ENCODE peak calls at places on chromosomes 2 and 18, in ten cellular contexts. F is heart left ventricle, C is B cell, L is GM13976, J is fibroblast of lung, V is upper lobe of right lung, X is cardiac muscle cell, I is heart right ventricle, T is HFFc6, R is AG10803. Q is an unnamed sample.

GRCh38 chr18:934518-935123 is 29.9 kb downstream of the ADCYAP1 start:
- DNase-seq in L (no peak), X (no peak), F (no peak), C (no peak), J (no peak), I (no peak), T (no peak), V (peak), R (peak), Q (no peak)

GRCh38 chr2:20126040-20126439 is 74.6 kb upstream of the LAPTM4A start:
- DNase-seq in C (no peak), L (no peak), F (no peak), V (no peak), R (no peak), T (no peak), I (no peak), X (no peak), J (no peak), Q (no peak)

GRCh38 chr2:64615206-64615763 is 38.4 kb downstream of the SERTAD2 start:
- DNase-seq in F (no peak), C (no peak), L (no peak), R (no peak), T (no peak), I (no peak), X (no peak), J (no peak), V (no peak), Q (no peak)

GRCh38 chr2:222977121-222977520 is 74.9 kb upstream of the KCNE4 start:
- DNase-seq in L (no peak), X (no peak), C (no peak), R (no peak), V (no peak), J (no peak), I (no peak), F (no peak), T (no peak), Q (no peak)

GRCh38 chr2:226553333-226553732 is 246.3 kb downstream of the IRS1 start:
- DNase-seq in C (no peak), I (no peak), L (no peak), R (no peak), J (no peak), T (no peak), F (no peak), X (no peak), V (no peak), Q (no peak)

GRCh38 chr2:228367356-228367755 is 185.9 kb upstream of the SPHKAP start:
- DNase-seq in I (no peak), F (no peak), C (no peak), V (no peak), L (no peak), X (no peak), J (no peak), R (no peak), T (no peak), Q (no peak)

GRCh38 chr18:31983976-31984375 is 34.6 kb upstream of the RNF125 start:
- DNase-seq in V (no peak), X (no peak), J (no peak), F (no peak), T (no peak), C (no peak), R (no peak), I (no peak), L (no peak), Q (no peak)

GRCh38 chr2:3457524-3458395 is 61.6 kb downstream of the ADI1 start:
- DNase-seq in V (no peak), L (no peak), X (no peak), C (no peak), I (no peak), T (no peak), R (no peak), F (no peak), J (no peak), Q (no peak)

GRCh38 chr2:116891191-116891590 is 923.3 kb upstream of the DDX18 start:
- DNase-seq in X (no peak), R (no peak), I (no peak), F (no peak), J (no peak), C (no peak), V (no peak), T (no peak), L (no peak), Q (no peak)

GRCh38 chr2:166372046-166372445 is 3.7 kb downstream of the SCN9A start:
- DNase-seq in F (no peak), I (no peak), V (no peak), C (no peak), X (no peak), T (peak), J (peak), R (no peak), L (no peak), Q (no peak)

GRCh38 chr2:102304711-102305591 is 6.4 kb upstream of the IL1RL1 start:
- DNase-seq in C (no peak), J (no peak), T (no peak), X (peak), V (no peak), I (no peak), F (no peak), R (no peak), L (no peak), Q (no peak)

GRCh38 chr2:99641999-99642398 is 152.2 kb upstream of the REV1 start:
- DNase-seq in L (no peak), F (no peak), J (no peak), V (no peak), R (no peak), T (no peak), I (no peak), X (no peak), C (no peak), Q (no peak)

GRCh38 chr2:227395556-227395955 is 7.8 kb upstream of the SCYGR1 start:
- DNase-seq in I (no peak), R (no peak), J (no peak), L (no peak), F (no peak), C (no peak), T (no peak), X (no peak), V (no peak), Q (no peak)

GRCh38 chr2:63494968-63495367 is 93.3 kb downstream of the WDPCP start:
- DNase-seq in F (no peak), I (no peak), V (no peak), C (no peak), T (no peak), R (no peak), J (no peak), L (no peak), X (no peak), Q (no peak)

GRCh38 chr2:209331291-209331844 is 92.5 kb upstream of the MAP2 start:
- DNase-seq in C (no peak), X (peak), J (peak), F (no peak), L (no peak), I (no peak), R (peak), V (no peak), T (peak), Q (peak)

GRCh38 chr2:42339191-42339912 is 21.7 kb downstream of the COX7A2L start:
- DNase-seq in L (no peak), I (no peak), T (no peak), C (no peak), X (no peak), J (no peak), V (no peak), R (no peak), F (no peak), Q (no peak)

GRCh38 chr18:67133669-67134068 is 382.9 kb downstream of the DSEL start:
- DNase-seq in L (no peak), T (no peak), V (no peak), J (no peak), I (no peak), C (no peak), F (no peak), X (no peak), R (no peak), Q (no peak)

GRCh38 chr2:8520791-8521344 is 161.0 kb upstream of the ID2 start:
- DNase-seq in C (no peak), F (no peak), L (no peak), R (no peak), V (no peak), I (no peak), T (no peak), X (no peak), J (no peak), Q (no peak)

GRCh38 chr2:48728827-48729226 is 26.7 kb downstream of the LHCGR start:
- DNase-seq in R (no peak), J (no peak), T (no peak), L (no peak), C (no peak), I (no peak), V (no peak), F (no peak), X (no peak), Q (no peak)

GRCh38 chr2:173990970-173991819 is 26.0 kb upstream of the SP3 start:
- DNase-seq in J (peak), X (no peak), R (peak), I (peak), C (peak), T (peak), V (no peak), F (peak), L (no peak), Q (peak)

GRCh38 chr2:138239902-138240595 is 261.5 kb upstream of the SPOPL start:
- DNase-seq in X (no peak), I (no peak), R (peak), J (peak), C (no peak), F (no peak), L (no peak), V (no peak), T (no peak), Q (no peak)

GRCh38 chr2:201600906-201601305 is 42.4 kb downstream of the TMEM237 start:
- DNase-seq in J (no peak), C (no peak), L (no peak), I (no peak), X (no peak), V (no peak), T (no peak), R (no peak), F (no peak), Q (no peak)

GRCh38 chr2:107712857-107713256 is 113.8 kb upstream of the RGPD4 start:
- DNase-seq in J (no peak), C (no peak), F (no peak), L (peak), R (no peak), X (no peak), I (no peak), T (no peak), V (no peak), Q (no peak)

GRCh38 chr18:36532394-36532793 is 234.9 kb downstream of the FHOD3 start:
- DNase-seq in C (no peak), F (no peak), X (no peak), L (no peak), J (no peak), I (no peak), V (no peak), R (peak), T (peak), Q (peak)

GRCh38 chr2:2642906-2643890 is 312.1 kb upstream of the MYT1L start:
- DNase-seq in R (no peak), L (peak), F (no peak), I (no peak), J (no peak), T (no peak), V (no peak), C (no peak), X (no peak), Q (no peak)

GRCh38 chr18:9971313-9971920 is 57.6 kb downstream of the VAPA start:
- DNase-seq in X (peak), F (peak), V (no peak), L (peak), I (no peak), T (peak), R (peak), C (peak), J (peak), Q (peak)

GRCh38 chr2:168577885-168578284 is 121.8 kb downstream of the CERS6 start:
- DNase-seq in C (no peak), I (no peak), L (no peak), J (no peak), R (peak), T (peak), X (no peak), V (no peak), F (no peak), Q (no peak)

GRCh38 chr2:112757265-112757664 is 7.1 kb downstream of the CKAP2L start:
- DNase-seq in C (no peak), T (no peak), L (no peak), J (peak), F (no peak), V (no peak), I (no peak), R (peak), X (no peak), Q (peak)

GRCh38 chr2:45688479-45689298 is 37.2 kb downstream of the PRKCE start:
- DNase-seq in F (no peak), R (peak), I (no peak), X (no peak), C (no peak), J (no peak), V (no peak), T (no peak), L (no peak), Q (no peak)

GRCh38 chr2:96163768-96164429 is 18.7 kb upstream of the DUSP2 start:
- DNase-seq in C (peak), F (no peak), R (no peak), X (no peak), L (peak), I (no peak), V (no peak), J (no peak), T (no peak), Q (no peak)

GRCh38 chr2:23566236-23567142 is 181.5 kb downstream of the KLHL29 start:
- DNase-seq in L (peak), X (peak), F (no peak), I (no peak), R (peak), T (peak), C (no peak), J (no peak), V (no peak), Q (peak)

GRCh38 chr2:239184179-239184578 is 216.6 kb downstream of the HDAC4 start:
- DNase-seq in F (no peak), I (no peak), X (no peak), C (no peak), T (no peak), V (peak), J (no peak), L (no peak), R (no peak), Q (no peak)

GRCh38 chr2:47379384-47379783 is 23.6 kb upstream of the MSH2 start:
- DNase-seq in C (no peak), R (no peak), T (no peak), F (no peak), X (no peak), I (no peak), J (no peak), L (no peak), V (no peak), Q (no peak)

GRCh38 chr18:79664525-79665125 is 15.0 kb upstream of the CTDP1 start:
- DNase-seq in F (no peak), J (peak), I (no peak), X (no peak), R (peak), T (peak), L (no peak), V (no peak), C (no peak), Q (peak)

GRCh38 chr2:127064642-127065250 is 42.2 kb downstream of the BIN1 start:
- DNase-seq in T (peak), C (peak), I (peak), V (peak), J (peak), R (peak), F (peak), X (peak), L (peak), Q (peak)

GRCh38 chr2:150075831-150076230 is 411.6 kb downstream of the RND3 start:
- DNase-seq in J (peak), C (no peak), X (no peak), F (no peak), R (peak), I (no peak), V (no peak), T (peak), L (no peak), Q (no peak)

GRCh38 chr2:167480232-167480985 is 592.1 kb downstream of the XIRP2 start:
- DNase-seq in I (no peak), L (no peak), J (no peak), C (no peak), V (no peak), T (no peak), R (no peak), X (no peak), F (no peak), Q (no peak)

GRCh38 chr2:23419171-23420090 is 34.5 kb downstream of the KLHL29 start:
- DNase-seq in I (no peak), X (peak), V (no peak), T (no peak), F (no peak), R (peak), L (no peak), J (no peak), C (no peak), Q (no peak)

GRCh38 chr2:239828192-239828972 is 196.8 kb downstream of the NDUFA10 start:
- DNase-seq in T (no peak), R (no peak), L (no peak), J (no peak), X (no peak), F (peak), C (no peak), V (peak), I (no peak), Q (no peak)

GRCh38 chr2:16318474-16319195 is 347.0 kb downstream of the CYRIA start:
- DNase-seq in J (no peak), F (no peak), R (no peak), X (no peak), C (no peak), T (no peak), V (no peak), I (no peak), L (no peak), Q (peak)

GRCh38 chr2:29519996-29520395 is 401.4 kb downstream of the ALK start:
- DNase-seq in C (no peak), V (no peak), L (no peak), J (no peak), T (peak), R (peak), I (no peak), F (no peak), X (no peak), Q (no peak)

GRCh38 chr2:29517421-29517820 is 402.2 kb downstream of the CLIP4 start:
- DNase-seq in X (no peak), T (no peak), R (no peak), V (no peak), C (no peak), J (no peak), I (no peak), F (no peak), L (no peak), Q (no peak)

GRCh38 chr2:29518010-29518409 is 402.8 kb downstream of the CLIP4 start:
- DNase-seq in I (no peak), T (peak), F (no peak), C (no peak), J (peak), X (no peak), V (no peak), R (peak), L (no peak), Q (no peak)

GRCh38 chr2:29516767-29517166 is 401.6 kb downstream of the CLIP4 start:
- DNase-seq in T (no peak), C (no peak), F (no peak), L (no peak), V (no peak), R (no peak), X (no peak), I (no peak), J (no peak), Q (no peak)

DNA sequence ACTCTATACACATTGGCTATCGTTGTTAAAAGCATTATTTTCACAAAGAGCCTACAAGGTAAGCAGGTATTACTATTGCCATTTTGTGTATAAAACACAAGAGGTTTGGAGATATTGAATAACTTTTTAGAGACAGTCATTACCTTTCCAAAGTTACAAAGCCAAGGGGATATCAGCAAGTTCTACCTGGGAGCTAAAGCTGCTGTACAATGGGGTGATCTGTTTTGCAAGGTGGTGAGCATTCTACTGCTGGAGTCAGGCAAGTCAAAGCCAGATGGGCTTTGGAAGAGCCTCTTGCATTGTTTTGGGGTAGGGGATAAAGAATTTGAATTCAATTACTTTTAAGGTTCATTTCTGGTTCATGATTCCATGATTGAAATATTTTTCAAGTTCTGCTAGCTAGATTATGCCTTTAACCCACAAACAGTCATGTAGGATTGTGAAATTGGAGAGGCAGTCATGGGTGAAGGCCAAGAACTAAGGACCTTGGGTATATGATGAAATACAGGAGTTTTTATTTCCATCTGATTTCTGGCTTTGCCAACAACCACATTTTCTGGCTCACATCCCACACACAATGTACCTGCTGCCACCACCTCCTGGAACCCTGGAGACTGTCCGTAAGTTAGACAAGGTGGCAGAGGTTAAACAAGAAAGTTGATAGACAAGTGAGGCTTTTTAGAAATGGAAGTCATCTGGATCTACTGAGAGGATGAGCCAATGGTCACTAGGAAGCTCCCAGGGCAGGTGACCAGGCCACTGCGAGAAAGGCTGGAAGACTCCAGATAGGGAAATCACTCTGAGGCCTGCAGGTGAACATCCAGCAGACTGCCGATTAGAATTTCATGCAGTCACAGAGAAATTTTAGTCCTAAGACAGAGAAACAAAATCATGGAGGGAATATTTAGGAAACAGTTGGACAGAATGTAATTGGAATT is 402.1 kb downstream of the ALK start:
- DNase-seq in R (peak), J (peak), F (no peak), L (no peak), X (no peak), T (peak), C (no peak), V (no peak), I (no peak), Q (peak)
- TF ChIP-seq CTCF in R (no peak), J (no peak), F (no peak), L (no peak), X (no peak), T (no peak), C (no peak), V (no peak), I (no peak), Q (no peak)

DNA sequence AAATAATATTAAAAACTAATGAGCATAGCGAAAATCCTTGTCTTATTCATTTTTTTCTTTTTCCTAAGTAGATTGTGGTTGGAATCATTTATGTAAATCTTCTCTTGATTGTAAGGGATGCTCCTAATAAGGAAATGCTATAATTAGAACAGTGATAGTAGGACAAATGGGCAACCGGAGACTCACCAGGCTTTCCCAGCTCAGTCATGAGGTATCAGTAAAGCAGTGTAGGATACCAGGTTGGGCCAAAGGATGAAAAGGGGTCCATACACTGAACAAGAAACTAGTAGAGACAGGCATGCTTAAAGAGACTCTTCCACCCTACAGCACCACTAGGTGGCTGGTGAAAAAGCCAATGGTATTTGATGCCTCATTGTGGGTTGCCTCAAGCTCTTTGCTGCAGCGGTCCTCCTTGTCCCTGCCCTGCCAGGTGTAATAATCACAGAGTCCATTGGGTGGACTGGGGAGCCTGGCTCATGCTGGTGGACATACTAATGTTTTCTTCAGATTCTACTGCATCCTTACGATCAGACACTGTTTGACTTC is 71.4 kb upstream of the FAM98A start:
- DNase-seq in T (no peak), V (no peak), J (no peak), X (no peak), C (no peak), R (no peak), F (no peak), I (no peak), L (no peak), Q (peak)
- TF ChIP-seq CTCF in T (peak), V (no peak), J (no peak), X (no peak), C (no peak), R (no peak), F (no peak), I (no peak), L (no peak), Q (no peak)

GRCh38 chr18:23243178-23243577 is 107.9 kb downstream of the CABLES1 start:
- DNase-seq in V (no peak), L (no peak), C (no peak), T (no peak), X (no peak), I (no peak), F (no peak), R (no peak), J (no peak), Q (no peak)
- TF ChIP-seq CTCF in V (peak), L (no peak), C (no peak), T (no peak), X (no peak), I (no peak), F (no peak), R (no peak), J (no peak), Q (no peak)

GRCh38 chr2:67234443-67234842 is 162.7 kb upstream of the ETAA1 start:
- DNase-seq in C (no peak), R (peak), X (peak), T (peak), F (no peak), V (no peak), J (peak), L (no peak), I (no peak), Q (peak)
- TF ChIP-seq CTCF in C (no peak), R (peak), X (peak), T (peak), F (no peak), V (peak), J (peak), L (no peak), I (no peak), Q (peak)

Q was measured in MCF 10A.